ENCODE peak calls at places on chromosomes 6 and 20, in four cellular contexts. D is stimulated activated CD4-positive, alpha-beta T cell treated with anti-CD3 and anti-CD28 coated beads, Interleukin-2, amount 100 ng/mL, for 4 hours; G is stimulated activated CD8-positive, alpha-beta memory T cell treated with anti-CD3 and anti-CD28 coated beads, Interleukin-7, amount 100 ng/mL, for 1 hour; M is anterior cingulate cortex. T is an unnamed sample.
A peak's percentile ranks its signal among the peaks of the same experiment; 100 is the strongest.

GRCh38 chr6:41097467-41098090 is 24.8 kb downstream of the NFYA start:
- DNase-seq in D (no peak), G (no peak), M (no peak), T (no peak)

GRCh38 chr6:27213544-27214125 is 33.9 kb upstream of the PRSS16 start:
- DNase-seq in D (no peak), G (no peak), M (no peak), T (no peak)

GRCh38 chr20:37986873-37987601 is 46.2 kb downstream of the TTI1 start:
- DNase-seq in D (no peak), G (no peak), M (no peak), T (no peak)

GRCh38 chr6:26044140-26045045 is 42.8 kb upstream of the HFE start:
- DNase-seq in D (no peak), G (no peak), M (peak; percentile 1), T (no peak)

GRCh38 chr20:62804021-62804631 is 509 bp upstream of the OGFR start:
- DNase-seq in D (no peak), G (no peak), M (no peak), T (no peak)

GRCh38 chr6:31252625-31253024 is 19.3 kb downstream of the HLA-C start:
- DNase-seq in D (no peak), G (no peak), M (no peak), T (no peak)

GRCh38 chr6:92538926-92539325 is 880.4 kb downstream of the EPHA7 start:
- DNase-seq in D (no peak), G (no peak), M (no peak), T (no peak)

GRCh38 chr6:8820313-8820712 is 385.0 kb upstream of the SLC35B3 start:
- DNase-seq in D (no peak), G (no peak), M (no peak), T (no peak)

GRCh38 chr6:33384581-33385020 is 7.0 kb upstream of the KIFC1 start:
- DNase-seq in D (no peak), G (no peak), M (no peak), T (peak; percentile 35)

GRCh38 chr6:155273438-155273837 is 9.6 kb downstream of the CLDN20 start:
- DNase-seq in D (no peak), G (no peak), M (no peak), T (peak; percentile 95)

GRCh38 chr6:46023216-46023915 is 7.7 kb upstream of the CLIC5 start:
- DNase-seq in D (no peak), G (no peak), M (no peak), T (peak; percentile 40)

GRCh38 chr6:12241493-12242214 is 48.5 kb upstream of the EDN1 start:
- DNase-seq in D (no peak), G (no peak), M (no peak), T (no peak)

GRCh38 chr20:60921021-60921622 is 330.9 kb upstream of the CDH4 start:
- DNase-seq in D (no peak), G (no peak), M (peak; percentile 23), T (no peak)

GRCh38 chr6:136511921-136512320 is 38.3 kb downstream of the MAP7 start:
- DNase-seq in D (no peak), G (no peak), M (no peak), T (no peak)

GRCh38 chr6:2790588-2790987 is 25.4 kb downstream of the WRNIP1 start:
- DNase-seq in D (no peak), G (no peak), M (no peak), T (no peak)

GRCh38 chr6:38567436-38567835 is 72.3 kb downstream of the BTBD9 start:
- DNase-seq in D (no peak), G (no peak), M (peak; percentile 3), T (peak; percentile 82)

GRCh38 chr20:50286609-50287008 is 96.0 kb downstream of the CEBPB start:
- DNase-seq in D (no peak), G (no peak), M (no peak), T (peak; percentile 77)

GRCh38 chr6:64890609-64891008 is 816.4 kb downstream of the EYS start:
- DNase-seq in D (no peak), G (no peak), M (no peak), T (no peak)

GRCh38 chr6:145960918-145961604 is 3.1 kb downstream of the SHPRH start:
- DNase-seq in D (no peak), G (no peak), M (no peak), T (peak; percentile 23)

T was measured in skeletal muscle cell.